ENCODE peak calls at places on chromosomes 6 and 20, in six cellular contexts. One of them, this sample, is unnamed.

GRCh38 chr20:23533161-23533560 is 35.1 kb downstream of the CST9L start:
- DNase-seq in endodermal cell: peak
- DNase-seq in PC-3: no peak
- DNase-seq in RWPE2: no peak
- DNase-seq in PC-9: no peak
- DNase-seq in thoracic aorta: no peak
- DNase-seq in this sample: no peak

GRCh38 chr20:63915471-63915870 is 20.5 kb downstream of the DNAJC5 start:
- DNase-seq in endodermal cell: no peak
- DNase-seq in PC-3: no peak
- DNase-seq in RWPE2: no peak
- DNase-seq in PC-9: no peak
- DNase-seq in thoracic aorta: no peak
- DNase-seq in this sample: no peak

GRCh38 chr20:10060223-10060622 is 25.4 kb downstream of the ANKEF1 start:
- DNase-seq in endodermal cell: no peak
- DNase-seq in PC-3: no peak
- DNase-seq in RWPE2: no peak
- DNase-seq in PC-9: no peak
- DNase-seq in thoracic aorta: no peak
- DNase-seq in this sample: no peak

GRCh38 chr6:158040051-158040803 is 58.6 kb downstream of the SYNJ2 start:
- DNase-seq in endodermal cell: no peak
- DNase-seq in PC-3: peak
- DNase-seq in RWPE2: no peak
- DNase-seq in PC-9: peak
- DNase-seq in thoracic aorta: no peak
- DNase-seq in this sample: peak

GRCh38 chr6:89117285-89118108 is at the start of gene SRSF12:
- DNase-seq in endodermal cell: peak
- DNase-seq in PC-3: no peak
- DNase-seq in RWPE2: no peak
- DNase-seq in PC-9: peak
- DNase-seq in thoracic aorta: no peak
- DNase-seq in this sample: peak

GRCh38 chr20:53309515-53309914 is 284.1 kb downstream of the ZNF217 start:
- DNase-seq in endodermal cell: no peak
- DNase-seq in PC-3: no peak
- DNase-seq in RWPE2: no peak
- DNase-seq in PC-9: no peak
- DNase-seq in thoracic aorta: no peak
- DNase-seq in this sample: no peak

GRCh38 chr20:50138479-50139393 is 14.8 kb downstream of the PEDS1 start:
- DNase-seq in endodermal cell: peak
- DNase-seq in PC-3: no peak
- DNase-seq in RWPE2: no peak
- DNase-seq in PC-9: no peak
- DNase-seq in thoracic aorta: no peak
- DNase-seq in this sample: no peak

GRCh38 chr6:38528196-38528965 is 111.3 kb downstream of the BTBD9 start:
- DNase-seq in endodermal cell: no peak
- DNase-seq in PC-3: no peak
- DNase-seq in RWPE2: no peak
- DNase-seq in PC-9: no peak
- DNase-seq in thoracic aorta: no peak
- DNase-seq in this sample: no peak

GRCh38 chr6:294656-295565 is 2.6 kb downstream of the DUSP22 start:
- DNase-seq in endodermal cell: no peak
- DNase-seq in PC-3: no peak
- DNase-seq in RWPE2: no peak
- DNase-seq in PC-9: no peak
- DNase-seq in thoracic aorta: no peak
- DNase-seq in this sample: no peak

GRCh38 chr20:43746344-43747137 is 19.7 kb upstream of the GTSF1L start:
- DNase-seq in endodermal cell: no peak
- DNase-seq in PC-3: no peak
- DNase-seq in RWPE2: no peak
- DNase-seq in PC-9: no peak
- DNase-seq in thoracic aorta: no peak
- DNase-seq in this sample: no peak

GRCh38 chr6:159461266-159461665 is 231.8 kb downstream of the SOD2 start:
- DNase-seq in endodermal cell: no peak
- DNase-seq in PC-3: peak
- DNase-seq in RWPE2: no peak
- DNase-seq in PC-9: no peak
- DNase-seq in thoracic aorta: no peak
- DNase-seq in this sample: no peak

GRCh38 chr6:19879663-19880062 is 42.5 kb downstream of the ID4 start:
- DNase-seq in endodermal cell: no peak
- DNase-seq in PC-3: peak
- DNase-seq in RWPE2: no peak
- DNase-seq in PC-9: peak
- DNase-seq in thoracic aorta: no peak
- DNase-seq in this sample: no peak

GRCh38 chr6:64000873-64001497 is 365.4 kb downstream of the PHF3 start:
- DNase-seq in endodermal cell: no peak
- DNase-seq in PC-3: no peak
- DNase-seq in RWPE2: no peak
- DNase-seq in PC-9: no peak
- DNase-seq in thoracic aorta: no peak
- DNase-seq in this sample: no peak

GRCh38 chr6:22884441-22884840 is 315.1 kb downstream of the HDGFL1 start:
- DNase-seq in endodermal cell: no peak
- DNase-seq in PC-3: no peak
- DNase-seq in RWPE2: no peak
- DNase-seq in PC-9: no peak
- DNase-seq in thoracic aorta: no peak
- DNase-seq in this sample: no peak

GRCh38 chr6:161383951-161384350 is 110.1 kb upstream of the AGPAT4 start:
- DNase-seq in endodermal cell: no peak
- DNase-seq in PC-3: no peak
- DNase-seq in RWPE2: no peak
- DNase-seq in PC-9: no peak
- DNase-seq in thoracic aorta: no peak
- DNase-seq in this sample: no peak

GRCh38 chr6:5438882-5439584 is 177.7 kb downstream of the FARS2 start:
- DNase-seq in endodermal cell: peak
- DNase-seq in PC-3: no peak
- DNase-seq in RWPE2: no peak
- DNase-seq in PC-9: no peak
- DNase-seq in thoracic aorta: no peak
- DNase-seq in this sample: no peak

GRCh38 chr6:18978330-18979128 is 591.4 kb downstream of the RNF144B start:
- DNase-seq in endodermal cell: no peak
- DNase-seq in PC-3: peak
- DNase-seq in RWPE2: no peak
- DNase-seq in PC-9: peak
- DNase-seq in thoracic aorta: no peak
- DNase-seq in this sample: peak

GRCh38 chr20:7505835-7506221 is 434.4 kb downstream of the HAO1 start:
- DNase-seq in endodermal cell: no peak
- DNase-seq in PC-3: no peak
- DNase-seq in RWPE2: no peak
- DNase-seq in PC-9: no peak
- DNase-seq in thoracic aorta: no peak
- DNase-seq in this sample: no peak

GRCh38 chr20:41219824-41220223 is 82.5 kb downstream of the PLCG1 start:
- DNase-seq in endodermal cell: no peak
- DNase-seq in PC-3: no peak
- DNase-seq in RWPE2: no peak
- DNase-seq in PC-9: no peak
- DNase-seq in thoracic aorta: no peak
- DNase-seq in this sample: no peak

GRCh38 chr6:14462135-14462905 is 344.7 kb downstream of the CD83 start:
- DNase-seq in endodermal cell: no peak
- DNase-seq in PC-3: no peak
- DNase-seq in RWPE2: no peak
- DNase-seq in PC-9: no peak
- DNase-seq in thoracic aorta: no peak
- DNase-seq in this sample: no peak

GRCh38 chr6:8738951-8739350 is 303.6 kb upstream of the SLC35B3 start:
- DNase-seq in endodermal cell: no peak
- DNase-seq in PC-3: no peak
- DNase-seq in RWPE2: no peak
- DNase-seq in PC-9: no peak
- DNase-seq in thoracic aorta: no peak
- DNase-seq in this sample: no peak

GRCh38 chr6:30321692-30322388 is 4.9 kb upstream of the TRIM39 start:
- DNase-seq in endodermal cell: no peak
- DNase-seq in PC-3: no peak
- DNase-seq in RWPE2: no peak
- DNase-seq in PC-9: no peak
- DNase-seq in thoracic aorta: no peak
- DNase-seq in this sample: no peak

DNA sequence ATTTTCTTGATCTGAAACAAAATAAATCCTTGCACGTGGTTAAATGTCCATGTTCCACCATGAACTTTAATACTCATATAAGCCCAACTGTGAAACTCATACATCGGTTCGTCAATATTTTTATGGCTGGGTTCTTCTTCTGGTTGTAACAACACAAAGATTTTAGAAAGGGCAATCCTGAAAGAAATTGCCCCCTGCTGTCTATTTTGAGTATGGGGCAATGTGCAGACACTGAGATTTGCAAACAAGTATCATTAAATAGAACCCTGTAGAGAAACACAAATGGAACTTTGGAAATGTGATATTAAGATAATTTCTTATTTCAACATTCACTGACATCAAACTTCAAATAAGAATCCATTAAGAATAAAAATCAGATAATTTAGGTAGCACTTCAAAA is 80.2 kb upstream of the PHACTR1 start:
- DNase-seq in endodermal cell: no peak
- DNase-seq in PC-3: peak
- DNase-seq in RWPE2: no peak
- DNase-seq in PC-9: no peak
- DNase-seq in thoracic aorta: no peak
- DNase-seq in this sample: no peak
- TF ChIP-seq CTCF in endodermal cell: peak
- TF ChIP-seq CTCF in PC-3: peak
- TF ChIP-seq CTCF in RWPE2: peak
- TF ChIP-seq CTCF in PC-9: peak
- TF ChIP-seq CTCF in thoracic aorta: no peak
- TF ChIP-seq CTCF in this sample: no peak

DNA sequence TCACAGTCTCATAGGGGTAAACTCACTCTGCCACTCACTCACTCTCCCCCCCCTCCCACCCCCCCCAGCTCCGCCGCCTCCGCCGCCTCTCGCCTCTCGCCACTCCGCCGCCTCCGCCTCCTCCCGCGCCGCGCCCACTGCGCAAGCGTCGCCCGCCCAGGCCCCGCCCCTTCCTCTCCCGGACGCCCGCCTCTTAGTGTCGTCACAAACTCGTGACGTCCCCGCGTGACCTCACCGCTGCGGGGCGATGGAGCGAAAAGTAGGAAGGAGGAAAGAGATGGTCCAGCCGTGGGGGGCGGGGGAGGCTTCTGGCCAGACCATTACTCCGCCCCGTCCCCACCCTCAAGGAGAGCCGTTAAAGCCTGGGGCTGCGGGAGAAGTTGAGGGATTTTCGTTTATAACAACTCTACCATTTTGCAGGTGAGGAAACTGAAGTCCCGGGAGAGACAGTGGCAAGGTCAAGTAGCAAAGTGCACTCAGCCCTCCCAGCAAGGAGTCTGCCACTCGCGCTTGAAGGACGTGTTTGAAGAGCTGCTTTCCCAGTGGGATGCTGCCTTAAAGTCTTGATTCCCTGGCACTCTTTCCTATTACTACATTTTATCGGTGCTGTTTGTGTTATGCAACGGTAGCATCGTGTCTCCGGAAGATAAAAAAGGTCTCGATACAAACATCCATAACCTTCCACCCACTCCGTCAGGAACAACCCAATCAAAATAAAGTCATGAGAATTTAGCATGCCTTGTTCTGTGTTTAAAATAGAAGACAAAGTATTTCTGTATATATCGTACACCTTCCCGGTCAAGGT is at the start of gene ILRUN:
- DNase-seq in endodermal cell: peak
- DNase-seq in PC-3: peak
- DNase-seq in RWPE2: peak
- DNase-seq in PC-9: peak
- DNase-seq in thoracic aorta: peak
- DNase-seq in this sample: peak
- H3K27ac ChIP-seq in endodermal cell: peak
- H3K27ac ChIP-seq in PC-3: peak
- H3K27ac ChIP-seq in RWPE2: peak
- H3K27ac ChIP-seq in PC-9: peak
- H3K27ac ChIP-seq in thoracic aorta: peak
- H3K27ac ChIP-seq in this sample: peak

GRCh38 chr20:38537176-38537575 is 43.8 kb upstream of the ADIG start:
- DNase-seq in endodermal cell: no peak
- DNase-seq in PC-3: no peak
- DNase-seq in RWPE2: no peak
- DNase-seq in PC-9: no peak
- DNase-seq in thoracic aorta: no peak
- DNase-seq in this sample: no peak

GRCh38 chr20:38534756-38535155 is 46.2 kb upstream of the ADIG start:
- DNase-seq in endodermal cell: no peak
- DNase-seq in PC-3: no peak
- DNase-seq in RWPE2: no peak
- DNase-seq in PC-9: no peak
- DNase-seq in thoracic aorta: no peak
- DNase-seq in this sample: no peak

GRCh38 chr20:38538789-38539188 is 42.2 kb upstream of the ADIG start:
- DNase-seq in endodermal cell: no peak
- DNase-seq in PC-3: no peak
- DNase-seq in RWPE2: no peak
- DNase-seq in PC-9: no peak
- DNase-seq in thoracic aorta: no peak
- DNase-seq in this sample: no peak

DNA sequence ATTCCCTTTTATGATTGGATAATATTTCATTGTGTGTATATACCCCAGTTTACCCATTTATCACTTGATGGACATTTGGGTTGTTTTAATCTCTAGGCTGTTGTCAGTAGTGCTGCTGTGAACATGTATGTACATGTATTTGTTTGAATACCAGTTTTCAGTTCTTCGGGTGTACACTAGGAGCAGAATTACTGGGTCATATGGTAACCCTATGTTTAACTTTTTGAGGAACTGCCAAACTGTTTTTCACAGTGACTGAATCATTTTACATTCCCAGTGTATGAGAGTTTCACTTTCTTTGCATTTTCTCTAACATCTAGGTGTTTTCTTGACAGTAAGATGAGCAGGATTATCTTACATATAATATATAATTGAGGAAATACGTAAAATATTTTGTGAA is 44.7 kb upstream of the ADIG start:
- DNase-seq in endodermal cell: no peak
- DNase-seq in PC-3: peak
- DNase-seq in RWPE2: no peak
- DNase-seq in PC-9: no peak
- DNase-seq in thoracic aorta: no peak
- DNase-seq in this sample: peak
- TF ChIP-seq CTCF in endodermal cell: no peak
- TF ChIP-seq CTCF in PC-3: no peak
- TF ChIP-seq CTCF in RWPE2: peak
- TF ChIP-seq CTCF in PC-9: no peak
- TF ChIP-seq CTCF in thoracic aorta: no peak
- TF ChIP-seq CTCF in this sample: no peak

DNA sequence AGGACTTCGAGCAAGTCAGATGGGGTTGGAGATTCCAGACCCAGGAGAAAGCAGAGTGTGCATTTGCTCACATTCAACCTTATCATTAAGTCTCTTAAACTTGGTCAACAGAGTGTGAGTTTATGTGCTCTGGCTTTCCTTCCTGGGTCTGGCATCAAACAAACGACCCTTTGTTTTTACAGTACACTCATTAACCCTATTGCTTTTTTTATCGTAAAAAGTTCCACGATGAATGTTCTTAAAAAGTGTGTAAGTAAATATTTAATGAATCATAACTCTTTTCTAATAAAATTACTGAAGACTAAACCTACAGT is 2.5 kb downstream of the FYN start:
- DNase-seq in endodermal cell: no peak
- DNase-seq in PC-3: peak
- DNase-seq in RWPE2: no peak
- DNase-seq in PC-9: no peak
- DNase-seq in thoracic aorta: no peak
- DNase-seq in this sample: no peak
- H3K27ac ChIP-seq in endodermal cell: no peak
- H3K27ac ChIP-seq in PC-3: peak
- H3K27ac ChIP-seq in RWPE2: no peak
- H3K27ac ChIP-seq in PC-9: no peak
- H3K27ac ChIP-seq in thoracic aorta: no peak
- H3K27ac ChIP-seq in this sample: no peak